ENCODE peak calls at places on chromosome 18, in ten cellular contexts. M is GM20000; J is ACHN; I is testis; X is right lobe of liver; G is KG1; F is CD4-positive, alpha-beta T cell; N is ELF-1; K is cardiac muscle cell; T is NCI-H1092 treated with DMSO at 0.1 percent for 48 hours. U is an unnamed sample.

GRCh38 chr18:48872234-48873145 is 78.3 kb downstream of the SMAD7 start:
- DNase-seq in M (no peak), J (no peak), I (no peak), X (no peak), G (no peak), F (no peak), N (no peak), K (no peak), T (peak), U (no peak)

GRCh38 chr18:45357681-45358470 is 257.4 kb upstream of the SLC14A2 start:
- DNase-seq in M (no peak), J (no peak), I (no peak), X (no peak), G (no peak), F (no peak), N (no peak), K (no peak), T (peak), U (no peak)

GRCh38 chr18:73646772-73647171 is 500.9 kb downstream of the FBXO15 start:
- DNase-seq in M (no peak), J (peak), I (no peak), X (no peak), G (no peak), F (no peak), N (no peak), K (no peak), T (no peak), U (no peak)

GRCh38 chr18:73691118-73691517 is 456.5 kb downstream of the FBXO15 start:
- DNase-seq in M (no peak), J (peak), I (no peak), X (no peak), G (no peak), F (no peak), N (no peak), K (no peak), T (no peak), U (no peak)

GRCh38 chr18:13261658-13262357 is 43.2 kb downstream of the LDLRAD4 start:
- DNase-seq in M (no peak), J (no peak), I (no peak), X (no peak), G (no peak), F (no peak), N (no peak), K (no peak), T (no peak), U (no peak)

GRCh38 chr18:53603281-53603680 is 621.2 kb downstream of the MBD2 start:
- DNase-seq in M (no peak), J (no peak), I (no peak), X (no peak), G (no peak), F (no peak), N (peak), K (no peak), T (peak), U (no peak)

GRCh38 chr18:22549260-22549937 is 131.7 kb upstream of the CTAGE1 start:
- DNase-seq in M (no peak), J (no peak), I (no peak), X (no peak), G (no peak), F (no peak), N (peak), K (no peak), T (no peak), U (no peak)

GRCh38 chr18:55404811-55405654 is 183.0 kb downstream of the TCF4 start:
- DNase-seq in M (no peak), J (no peak), I (no peak), X (no peak), G (no peak), F (no peak), N (no peak), K (no peak), T (peak), U (no peak)

GRCh38 chr18:29305516-29305915 is 1128.6 kb upstream of the CDH2 start:
- DNase-seq in M (no peak), J (no peak), I (no peak), X (no peak), G (no peak), F (no peak), N (no peak), K (no peak), T (no peak), U (no peak)

GRCh38 chr18:3590096-3590655 is 140.2 kb downstream of the TGIF1 start:
- DNase-seq in M (no peak), J (no peak), I (no peak), X (no peak), G (no peak), F (no peak), N (no peak), K (no peak), T (no peak), U (no peak)

GRCh38 chr18:54359233-54359632 is 1.5 kb downstream of the C18orf54 start:
- DNase-seq in M (no peak), J (peak), I (no peak), X (no peak), G (no peak), F (no peak), N (no peak), K (no peak), T (no peak), U (no peak)

GRCh38 chr18:44846450-44846849 is 165.8 kb downstream of the SETBP1 start:
- DNase-seq in M (no peak), J (no peak), I (no peak), X (no peak), G (no peak), F (no peak), N (no peak), K (no peak), T (no peak), U (no peak)

GRCh38 chr18:50507120-50507590 is 52.7 kb upstream of the MAPK4 start:
- DNase-seq in M (peak), J (peak), I (peak), X (peak), G (no peak), F (no peak), N (peak), K (peak), T (peak), U (peak)

GRCh38 chr18:56696966-56697365 is 45.8 kb downstream of the WDR7 start:
- DNase-seq in M (no peak), J (no peak), I (no peak), X (no peak), G (no peak), F (no peak), N (no peak), K (no peak), T (no peak), U (no peak)

GRCh38 chr18:47287911-47288635 is 36.6 kb upstream of the SKOR2 start:
- DNase-seq in M (no peak), J (no peak), I (no peak), X (no peak), G (no peak), F (no peak), N (no peak), K (no peak), T (no peak), U (no peak)

GRCh38 chr18:57797209-57797651 is 5.9 kb downstream of the ATP8B1 start:
- DNase-seq in M (no peak), J (no peak), I (no peak), X (peak), G (no peak), F (no peak), N (peak), K (no peak), T (peak), U (peak)

GRCh38 chr18:21134895-21135294 is 23.3 kb upstream of the ROCK1 start:
- DNase-seq in M (peak), J (peak), I (no peak), X (no peak), G (no peak), F (peak), N (no peak), K (no peak), T (no peak), U (no peak)

GRCh38 chr18:3234457-3234856 is 13.1 kb upstream of the MYL12A start:
- DNase-seq in M (no peak), J (no peak), I (no peak), X (no peak), G (no peak), F (no peak), N (no peak), K (no peak), T (no peak), U (no peak)

U was measured in stomach.